ENCODE peak calls at places on chromosomes 4 and X, in ten cellular contexts. I is lower leg skin, R is foreskin fibroblast, Z is A549, X is tibial artery, P is neural progenitor cell, M is aorta, E is OCI-LY7, V is heart right ventricle, K is fibroblast of mammary gland. C is an unnamed sample.

GRCh38 chr4:30924521-30924920 is 204.4 kb downstream of the PCDH7 start:
- DNase-seq in P (no peak), Z (no peak), X (no peak), M (no peak), E (no peak), I (no peak), R (peak), V (no peak), K (peak), C (no peak)

GRCh38 chr4:74039065-74039763 is 725 bp upstream of the CXCL3 start:
- DNase-seq in Z (no peak), E (no peak), K (peak), M (no peak), I (no peak), P (no peak), V (peak), X (no peak), R (peak), C (no peak)

GRCh38 chr4:13615162-13615561 is 12.4 kb downstream of the BOD1L1 start:
- DNase-seq in R (no peak), I (no peak), M (no peak), K (no peak), P (no peak), X (no peak), E (peak), Z (no peak), V (no peak), C (no peak)

GRCh38 chr4:8260656-8261111 is 8.9 kb upstream of the HTRA3 start:
- DNase-seq in I (no peak), K (peak), Z (peak), E (no peak), R (peak), V (no peak), X (no peak), P (no peak), M (no peak), C (no peak)

GRCh38 chr4:30245140-30245539 is 475.0 kb upstream of the PCDH7 start:
- DNase-seq in R (no peak), Z (no peak), E (no peak), M (no peak), I (no peak), V (no peak), P (no peak), X (no peak), K (no peak), C (no peak)

GRCh38 chrX:46994096-46994495 is 81.9 kb downstream of the JADE3 start:
- DNase-seq in K (no peak), P (peak), Z (no peak), V (no peak), R (peak), M (no peak), I (no peak), E (no peak), X (no peak), C (no peak)

GRCh38 chr4:59664771-59665170 is 1535.4 kb upstream of the ADGRL3 start:
- DNase-seq in K (no peak), R (no peak), X (no peak), E (no peak), V (no peak), I (no peak), Z (no peak), M (no peak), P (no peak), C (no peak)

GRCh38 chr4:40923326-40924095 is 173.8 kb downstream of the NSUN7 start:
- DNase-seq in P (no peak), K (no peak), M (peak), R (no peak), I (no peak), X (peak), Z (no peak), E (no peak), V (no peak), C (no peak)

GRCh38 chrX:97096385-97096784 is 212.7 kb downstream of the RPA4 start:
- DNase-seq in Z (no peak), I (no peak), V (no peak), K (no peak), R (no peak), E (no peak), X (no peak), P (no peak), M (no peak), C (no peak)

GRCh38 chr4:170875868-170876267 is 786.1 kb upstream of the AADAT start:
- DNase-seq in K (no peak), X (no peak), V (no peak), P (peak), I (no peak), E (no peak), R (no peak), M (no peak), Z (peak), C (no peak)

GRCh38 chr4:105246712-105247111 is 100.0 kb downstream of the TET2 start:
- DNase-seq in Z (no peak), V (no peak), P (peak), E (no peak), K (peak), M (no peak), I (no peak), X (no peak), R (peak), C (no peak)

GRCh38 chrX:118660085-118660484 is 67.3 kb upstream of the IL13RA1 start:
- DNase-seq in M (no peak), I (no peak), E (no peak), Z (no peak), R (no peak), V (no peak), P (no peak), X (no peak), K (no peak), C (no peak)

GRCh38 chrX:70479197-70479969 is 34.7 kb downstream of the DLG3 start:
- DNase-seq in K (peak), V (no peak), P (no peak), R (peak), E (no peak), X (no peak), M (no peak), Z (peak), I (no peak), C (no peak)

GRCh38 chrX:57528670-57529255 is 63.0 kb upstream of the ZXDB start:
- DNase-seq in M (no peak), X (no peak), E (peak), K (no peak), Z (peak), I (no peak), R (peak), P (peak), V (no peak), C (no peak)

GRCh38 chr4:139528377-139529005 is 27.5 kb downstream of the SETD7 start:
- DNase-seq in Z (no peak), K (peak), X (no peak), P (no peak), I (peak), R (peak), M (peak), V (peak), E (no peak), C (peak)

GRCh38 chr4:95362906-95363578 is 185.7 kb downstream of the UNC5C start:
- DNase-seq in I (no peak), X (no peak), Z (peak), E (peak), V (no peak), M (no peak), P (peak), R (no peak), K (peak), C (no peak)

GRCh38 chr4:4677825-4678522 is 136.1 kb upstream of the STX18 start:
- DNase-seq in K (peak), P (peak), R (peak), Z (peak), I (peak), M (no peak), E (peak), V (peak), X (no peak), C (no peak)

GRCh38 chr4:139214039-139214534 is 37.1 kb upstream of the ELF2 start:
- DNase-seq in Z (no peak), X (no peak), P (peak), M (peak), V (peak), R (peak), K (peak), E (peak), I (peak), C (no peak)

GRCh38 chr4:52823478-52824092 is 38.5 kb upstream of the RASL11B start:
- DNase-seq in I (no peak), P (no peak), K (peak), V (no peak), X (no peak), R (no peak), M (no peak), Z (no peak), E (no peak), C (no peak)

GRCh38 chrX:154981116-154981411 is 41.5 kb downstream of the F8 start:
- DNase-seq in V (no peak), P (no peak), X (no peak), Z (no peak), K (no peak), I (no peak), R (no peak), E (no peak), M (no peak), C (no peak)
- H3K4me3 ChIP-seq in V (peak), P (no peak), X (no peak), Z (peak), K (no peak), I (no peak), R (peak), E (peak), M (no peak), C (peak)

DNA sequence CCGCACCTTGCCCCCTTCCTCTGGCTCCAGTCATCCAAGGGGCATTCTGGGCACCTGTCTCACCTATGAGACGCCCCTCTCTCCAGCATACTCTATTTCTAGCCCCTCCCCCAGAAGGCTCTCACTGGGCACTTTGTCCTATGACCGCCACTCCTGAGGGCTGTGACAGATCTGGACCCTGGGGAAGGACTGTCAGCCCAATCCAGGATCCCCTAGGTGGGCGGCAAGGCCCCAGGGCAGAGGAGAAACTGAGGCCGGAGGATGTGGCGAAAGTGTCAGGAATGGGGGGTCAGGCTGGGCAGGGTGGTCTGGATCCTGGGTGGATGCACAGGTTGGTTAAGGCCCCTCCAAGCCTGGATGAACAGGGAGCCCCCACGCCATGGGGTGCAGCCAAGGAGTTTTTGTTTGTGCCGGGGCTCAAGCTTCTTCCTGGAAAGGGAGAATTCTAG is 16.2 kb upstream of the NAT8L start:
- DNase-seq in Z (no peak), K (no peak), X (no peak), M (no peak), P (no peak), V (no peak), R (no peak), E (no peak), I (no peak), C (no peak)
- H3K4me3 ChIP-seq in Z (peak), K (peak), X (no peak), M (no peak), P (peak), V (peak), R (no peak), E (peak), I (no peak), C (peak)

DNA sequence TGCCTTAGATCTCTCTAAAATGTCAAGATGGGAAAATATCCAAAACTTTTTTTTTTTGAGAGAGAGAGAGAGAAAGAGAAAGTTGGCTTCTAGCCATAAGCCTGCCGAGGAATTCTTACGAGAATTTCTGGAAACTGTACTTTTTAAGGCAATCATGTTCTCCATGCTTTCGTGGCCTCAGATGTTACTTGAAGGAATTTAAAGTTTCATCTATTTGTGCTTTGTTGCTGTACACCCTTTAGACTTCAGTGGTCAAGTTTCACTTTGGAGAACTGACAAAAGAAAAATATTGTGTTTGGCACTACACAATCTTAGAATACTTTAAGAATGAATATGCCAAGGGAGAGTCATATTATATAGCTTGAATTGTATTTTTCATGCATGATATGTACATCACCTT is 53.9 kb downstream of the FAT4 start:
- DNase-seq in E (no peak), V (no peak), M (no peak), X (no peak), R (peak), I (no peak), K (peak), Z (no peak), P (no peak), C (no peak)
- H3K4me3 ChIP-seq in E (no peak), V (peak), M (peak), X (peak), R (peak), I (no peak), K (peak), Z (no peak), P (no peak), C (peak)

GRCh38 chr4:14807857-14808256 is 194.4 kb upstream of the CPEB2 start:
- DNase-seq in I (no peak), Z (no peak), E (no peak), X (no peak), V (no peak), R (no peak), K (no peak), M (no peak), P (no peak), C (no peak)
- H3K4me3 ChIP-seq in I (no peak), Z (no peak), E (no peak), X (no peak), V (no peak), R (no peak), K (no peak), M (no peak), P (no peak), C (no peak)

GRCh38 chr4:88696620-88697019 is 1.0 kb downstream of the NAP1L5 start:
- DNase-seq in E (no peak), X (no peak), R (peak), P (no peak), Z (no peak), K (peak), I (no peak), V (no peak), M (no peak), C (no peak)

GRCh38 chr4:88693792-88694191 is 3.8 kb downstream of the NAP1L5 start:
- DNase-seq in R (no peak), I (no peak), V (no peak), P (no peak), X (no peak), M (no peak), Z (no peak), K (no peak), E (no peak), C (no peak)

GRCh38 chr4:88697113-88697512 is 516 bp downstream of the NAP1L5 start:
- DNase-seq in M (peak), K (peak), R (peak), Z (no peak), E (no peak), P (no peak), I (no peak), X (no peak), V (no peak), C (no peak)

GRCh38 chr4:88698539-88698938 is 910 bp upstream of the NAP1L5 start:
- DNase-seq in X (no peak), I (no peak), V (no peak), M (no peak), E (no peak), R (no peak), P (no peak), K (no peak), Z (no peak), C (no peak)

DNA sequence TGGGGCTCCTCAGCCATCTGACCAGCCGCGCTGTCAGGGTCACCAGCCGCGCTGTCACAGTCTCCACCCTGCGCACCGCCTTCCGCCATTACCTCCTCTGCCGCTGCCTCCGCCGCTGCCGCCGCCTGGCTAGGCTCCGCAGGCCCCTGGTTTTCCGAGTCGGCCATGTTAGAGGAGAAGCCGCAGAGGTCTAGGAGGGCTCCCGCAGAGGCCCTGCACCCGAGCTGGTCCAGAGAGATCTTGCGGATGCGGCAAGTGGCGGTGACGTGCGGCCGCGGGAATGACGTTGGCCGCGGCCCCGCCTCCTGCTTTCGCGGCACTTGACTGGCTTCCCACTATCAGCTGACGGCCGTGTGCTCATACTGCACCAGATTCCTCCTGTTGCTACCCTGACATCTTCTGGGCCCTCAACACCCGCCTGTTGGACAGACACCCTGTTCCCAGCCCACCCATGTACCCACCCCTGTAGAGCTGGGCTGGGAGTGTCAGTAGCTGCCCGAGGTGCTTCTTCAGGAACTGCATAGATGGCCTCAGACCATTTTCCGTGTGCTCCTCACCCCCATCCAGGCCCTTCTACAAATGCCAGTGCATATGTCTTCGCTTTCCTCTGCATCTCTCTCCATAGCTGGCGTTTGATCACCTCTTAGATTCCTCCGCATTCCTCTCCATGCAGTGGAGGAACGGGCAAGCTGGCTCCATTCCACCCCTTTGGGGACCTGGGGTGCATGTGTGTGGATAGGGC is at the start of gene NAP1L5:
- DNase-seq in I (peak), K (peak), X (peak), Z (peak), M (peak), R (peak), P (peak), E (peak), V (peak), C (peak)
- H3K4me3 ChIP-seq in I (peak), K (peak), X (peak), Z (peak), M (peak), R (peak), P (peak), E (peak), V (peak), C (peak)

GRCh38 chr4:89898304-89898716 is 3.7 kb downstream of the MMRN1 start:
- DNase-seq in X (peak), I (no peak), E (peak), M (no peak), R (no peak), Z (no peak), K (no peak), P (peak), V (no peak), C (no peak)
- H3K4me3 ChIP-seq in X (no peak), I (no peak), E (peak), M (no peak), R (no peak), Z (no peak), K (no peak), P (no peak), V (no peak), C (no peak)

C was measured in tibial nerve.